ENCODE peak calls at places on chromosome 11, in five cellular contexts. W, B, T, S and L are unnamed samples.

GRCh38 chr11:134486704-134487103 is 74.7 kb upstream of the B3GAT1 start:
- DNase-seq in T (no peak), B (peak), W (no peak), S (no peak), L (no peak)

GRCh38 chr11:76008474-76008873 is 193.5 kb downstream of the UVRAG start:
- DNase-seq in S (peak), T (peak), B (no peak), W (no peak), L (no peak)

GRCh38 chr11:129959687-129960086 is 42.9 kb downstream of the PRDM10 start:
- DNase-seq in S (no peak), T (no peak), B (no peak), W (no peak), L (no peak)

GRCh38 chr11:44309483-44310197 is at the start of gene ALX4:
- DNase-seq in W (peak), S (no peak), T (no peak), B (no peak), L (no peak)

GRCh38 chr11:117985953-117986887 is at the start of gene IL10RA:
- DNase-seq in S (peak), W (no peak), B (peak), T (peak), L (peak)

GRCh38 chr11:80146231-80146630 is 705.4 kb upstream of the TENM4 start:
- DNase-seq in B (no peak), T (peak), W (no peak), S (peak), L (no peak)

GRCh38 chr11:114501901-114502300 is 57.8 kb downstream of the NXPE1 start:
- DNase-seq in B (no peak), W (no peak), T (peak), S (peak), L (no peak)

GRCh38 chr11:81995907-81996306 is 737.8 kb downstream of the FAM181B start:
- DNase-seq in B (no peak), T (no peak), W (no peak), S (no peak), L (no peak)

GRCh38 chr11:73651661-73652045 is 5.3 kb downstream of the PLEKHB1 start:
- DNase-seq in S (no peak), B (no peak), T (no peak), W (no peak), L (no peak)

GRCh38 chr11:63916837-63917684 is at the start of gene RCOR2:
- DNase-seq in W (peak), T (peak), S (peak), B (peak), L (peak)

GRCh38 chr11:43784866-43785265 is 95.8 kb upstream of the ALKBH3 start:
- DNase-seq in B (no peak), W (no peak), S (no peak), T (no peak), L (peak)

GRCh38 chr11:61602775-61603569 is 22.1 kb upstream of the SYT7 start:
- DNase-seq in T (peak), S (peak), B (peak), W (no peak), L (peak)

GRCh38 chr11:8963569-8964323 is 496 bp downstream of the TMEM9B start:
- DNase-seq in B (peak), W (peak), S (peak), T (peak), L (no peak)

GRCh38 chr11:111776398-111777093 is 10.4 kb upstream of the PPP2R1B start:
- DNase-seq in T (no peak), S (no peak), W (no peak), B (no peak), L (no peak)

GRCh38 chr11:15926071-15926470 is 430.3 kb downstream of the SOX6 start:
- DNase-seq in W (no peak), S (peak), B (peak), T (no peak), L (no peak)

GRCh38 chr11:123559418-123559817 is 95.0 kb downstream of the SCN3B start:
- DNase-seq in W (no peak), T (no peak), B (no peak), S (no peak), L (no peak)

GRCh38 chr11:33982661-33983060 is 68.9 kb upstream of the CAPRIN1 start:
- DNase-seq in T (no peak), S (no peak), B (no peak), W (no peak), L (no peak)

GRCh38 chr11:6623391-6624363 is 4.5 kb upstream of the TPP1 start:
- DNase-seq in T (no peak), B (peak), W (no peak), S (no peak), L (no peak)

GRCh38 chr11:12263141-12263693 is 114.2 kb upstream of the PARVA start:
- DNase-seq in S (peak), T (peak), W (no peak), B (no peak), L (no peak)

GRCh38 chr11:120334894-120335462 is 1.2 kb upstream of the ARHGEF12 start:
- DNase-seq in W (peak), S (peak), B (no peak), T (peak), L (peak)

GRCh38 chr11:92384316-92384715 is 159.7 kb downstream of the FAT3 start:
- DNase-seq in S (no peak), B (no peak), T (peak), W (no peak), L (peak)

GRCh38 chr11:37544491-37544890 is 946.5 kb upstream of the RAG2 start:
- DNase-seq in B (no peak), T (no peak), S (peak), W (no peak), L (no peak)

GRCh38 chr11:62850911-62851806 is 11.8 kb upstream of the WDR74 start:
- DNase-seq in S (no peak), T (no peak), B (no peak), W (no peak), L (no peak)

GRCh38 chr11:123055132-123055924 is 6.6 kb downstream of the HSPA8 start:
- DNase-seq in T (no peak), B (no peak), S (no peak), W (no peak), L (no peak)

GRCh38 chr11:61055776-61056175 is 46.5 kb upstream of the CD5 start:
- DNase-seq in T (no peak), W (no peak), B (peak), S (no peak), L (no peak)

GRCh38 chr11:16081756-16082531 is 274.4 kb downstream of the SOX6 start:
- DNase-seq in T (no peak), S (no peak), W (peak), B (no peak), L (peak)

GRCh38 chr11:1652442-1652777 is 22.8 kb downstream of the KRTAP5-5 start:
- DNase-seq in B (no peak), S (no peak), W (no peak), T (no peak), L (no peak)

GRCh38 chr11:112516261-112516660 is 255.6 kb upstream of the PLET1 start:
- DNase-seq in W (no peak), T (no peak), B (no peak), S (no peak), L (no peak)

GRCh38 chr11:117314840-117315239 is 1.2 kb downstream of the BACE1 start:
- DNase-seq in T (no peak), B (no peak), S (no peak), W (no peak), L (no peak)

GRCh38 chr11:66547662-66548009 is 933 bp downstream of the ACTN3 start:
- DNase-seq in T (no peak), W (no peak), B (no peak), S (no peak), L (no peak)

GRCh38 chr11:66548041-66548440 is 1.3 kb downstream of the ACTN3 start:
- DNase-seq in T (no peak), S (no peak), B (no peak), W (no peak), L (no peak)

GRCh38 chr11:66546368-66546965 is at the start of gene ACTN3:
- DNase-seq in B (no peak), S (no peak), T (peak), W (no peak), L (peak)

GRCh38 chr11:66546966-66547661 is 411 bp downstream of the ACTN3 start:
- DNase-seq in T (no peak), S (no peak), B (no peak), W (no peak), L (no peak)

GRCh38 chr11:66545701-66546367 is at the start of gene ZDHHC24:
- DNase-seq in B (peak), W (peak), S (peak), T (peak), L (peak)
- TF ChIP-seq CTCF in B (no peak), W (no peak), S (no peak), T (no peak), L (no peak)

GRCh38 chr11:89491141-89491690 is at the start of gene NOX4:
- DNase-seq in T (peak), S (no peak), B (peak), W (no peak), L (peak)
- H3K4me3 ChIP-seq in T (peak), S (peak), B (no peak), W (no peak), L (peak)

DNA sequence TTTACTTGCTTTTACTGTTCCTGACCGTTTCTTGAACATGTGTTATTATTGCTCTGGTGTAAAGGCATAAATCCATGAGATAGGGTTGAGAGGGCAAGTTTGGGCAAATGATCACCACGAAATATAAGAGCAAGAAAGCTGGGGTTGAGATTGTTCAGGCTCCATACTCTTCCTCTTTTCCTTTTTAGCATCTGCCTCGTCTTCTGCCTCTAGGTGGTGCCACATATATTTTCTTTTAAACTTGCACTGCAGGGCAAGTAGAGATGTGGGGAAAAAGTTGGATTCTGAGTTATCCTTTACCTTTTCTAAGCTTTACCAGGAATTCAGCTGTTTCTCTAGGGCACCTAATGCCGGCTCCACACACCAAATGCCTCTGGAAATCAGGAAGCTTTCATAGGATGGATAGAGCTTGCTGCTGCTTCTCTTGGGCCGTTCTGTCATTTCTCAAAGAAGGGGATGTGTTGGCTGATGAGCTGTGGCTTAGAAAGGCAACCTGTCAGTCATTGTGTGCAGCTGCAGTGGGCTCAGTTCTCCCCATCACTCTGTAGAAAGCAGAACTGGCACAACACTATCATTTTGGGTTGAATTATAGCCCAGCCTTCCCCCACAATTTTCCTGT is 98.2 kb downstream of the LDLRAD3 start:
- DNase-seq in S (peak), W (no peak), T (no peak), B (no peak), L (peak)
- TF ChIP-seq CTCF in S (peak), W (peak), T (peak), B (no peak), L (peak)

GRCh38 chr11:110301032-110301431 is 4.6 kb upstream of the RDX start:
- DNase-seq in B (no peak), S (no peak), T (no peak), W (no peak), L (no peak)
- H3K4me3 ChIP-seq in B (no peak), S (no peak), T (no peak), W (no peak), L (no peak)

DNA sequence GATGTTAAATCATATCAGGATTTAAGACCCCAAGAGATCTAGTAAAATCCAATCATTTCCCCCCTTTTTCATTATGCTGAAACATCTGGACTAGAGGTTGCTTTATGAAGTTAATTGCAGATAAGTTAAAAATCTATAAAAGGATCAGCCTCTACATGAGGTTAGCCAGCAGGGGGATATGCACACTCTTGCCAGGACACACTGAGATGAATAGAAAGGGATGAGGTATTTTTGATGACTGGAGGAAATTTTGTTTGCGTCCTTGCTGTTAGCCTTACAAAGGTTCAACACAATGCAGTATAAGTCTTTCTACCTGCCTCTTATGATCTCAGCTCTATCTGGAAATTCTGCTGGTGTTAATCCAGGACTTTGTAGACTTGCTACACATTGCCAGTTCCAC is 1034.3 kb downstream of the LRRC4C start:
- DNase-seq in T (no peak), W (no peak), B (no peak), S (no peak), L (no peak)
- TF ChIP-seq CTCF in T (no peak), W (peak), B (no peak), S (no peak), L (no peak)